ENCODE peak calls at places on chromosome 22, in four cellular contexts. B is GM12878, A is H1, T is HepG2. D is an unnamed sample.

GRCh38 chr22:39139933-39140332 is 12.5 kb downstream of the CBX7 start:
- DNase-seq in B (no peak), A (no peak), T (peak; percentile 64), D (no peak)

GRCh38 chr22:38766076-38766777 is 10.4 kb upstream of the SUN2 start:
- DNase-seq in B (no peak), A (peak; percentile 68), T (peak; percentile 74), D (peak; percentile 22)

GRCh38 chr22:44550666-44551491 is 52.8 kb upstream of the RTL6 start:
- DNase-seq in B (peak; percentile 9), A (no peak), T (no peak), D (no peak)

GRCh38 chr22:41589260-41589600 is 410 bp downstream of the PMM1 start:
- DNase-seq in B (no peak), A (peak; percentile 17), T (no peak), D (no peak)

GRCh38 chr22:18023509-18024275 is 669 bp downstream of the MICAL3 start:
- DNase-seq in B (no peak), A (peak; percentile 53), T (no peak), D (peak; percentile 54)

GRCh38 chr22:48955351-48956311 is 872.0 kb downstream of the BRD1 start:
- DNase-seq in B (no peak), A (no peak), T (no peak), D (no peak)

GRCh38 chr22:28139993-28140392 is 220.9 kb upstream of the PITPNB start:
- DNase-seq in B (no peak), A (no peak), T (no peak), D (no peak)

GRCh38 chr22:36281726-36282077 is 28.8 kb downstream of the APOL1 start:
- DNase-seq in B (no peak), A (no peak), T (no peak), D (no peak)

GRCh38 chr22:40606306-40606705 is 30.2 kb downstream of the MRTFA start:
- DNase-seq in B (no peak), A (no peak), T (peak; percentile 29), D (no peak)

GRCh38 chr22:22753526-22754267 is 109.3 kb downstream of the GGTLC2 start:
- DNase-seq in B (no peak), A (no peak), T (peak; percentile 47), D (no peak)

GRCh38 chr22:42078469-42079318 is 806 bp upstream of the SMDT1 start:
- DNase-seq in B (no peak), A (no peak), T (no peak), D (no peak)

GRCh38 chr22:46681010-46681409 is 57.0 kb downstream of the CERK start:
- DNase-seq in B (no peak), A (no peak), T (peak; percentile 18), D (no peak)
- TF ChIP-seq SUZ12 in B (no peak), A (no peak), T (no peak), D (no peak)

DNA sequence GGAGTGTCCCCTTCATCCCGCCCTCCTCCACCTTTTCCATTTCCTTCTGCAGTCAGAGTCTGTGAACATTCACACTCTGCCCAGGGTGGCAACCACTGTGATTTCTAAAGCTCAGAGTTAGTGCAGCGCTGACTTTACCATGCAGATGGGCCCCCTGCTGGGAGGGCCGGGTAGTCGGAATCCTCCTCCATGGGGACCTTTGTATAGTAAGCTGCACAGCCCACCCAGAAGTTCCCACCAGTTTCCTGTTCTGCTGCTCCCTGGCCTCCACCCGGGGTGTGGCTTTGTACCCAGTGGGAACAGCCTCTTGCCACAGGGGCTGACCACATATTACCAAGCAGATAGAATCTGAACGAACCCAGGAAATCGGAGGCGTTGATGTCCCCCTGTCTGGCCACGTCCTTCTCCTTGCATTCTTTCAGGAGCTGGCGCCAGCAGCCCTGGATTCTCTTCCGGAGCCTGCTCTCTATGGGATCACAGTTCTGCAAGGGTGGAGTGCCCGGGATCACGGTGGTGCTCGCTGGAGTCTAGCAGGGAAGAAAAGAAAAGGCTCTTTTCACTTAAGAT is 125.3 kb downstream of the MPPED1 start:
- DNase-seq in B (no peak), A (no peak), T (peak; percentile 22), D (peak; percentile 22)
- TF ChIP-seq YY1 in B (no peak), A (no peak), T (no peak), D (no peak)

GRCh38 chr22:47177334-47177815 is 414.9 kb downstream of the TBC1D22A start:
- DNase-seq in B (no peak), A (no peak), T (no peak), D (no peak)

GRCh38 chr22:47175151-47175760 is 412.8 kb downstream of the TBC1D22A start:
- DNase-seq in B (no peak), A (no peak), T (no peak), D (no peak)

GRCh38 chr22:47175761-47176359 is 413.4 kb downstream of the TBC1D22A start:
- DNase-seq in B (no peak), A (no peak), T (no peak), D (no peak)

GRCh38 chr22:47178339-47178738 is 415.9 kb downstream of the TBC1D22A start:
- DNase-seq in B (no peak), A (no peak), T (no peak), D (no peak)

DNA sequence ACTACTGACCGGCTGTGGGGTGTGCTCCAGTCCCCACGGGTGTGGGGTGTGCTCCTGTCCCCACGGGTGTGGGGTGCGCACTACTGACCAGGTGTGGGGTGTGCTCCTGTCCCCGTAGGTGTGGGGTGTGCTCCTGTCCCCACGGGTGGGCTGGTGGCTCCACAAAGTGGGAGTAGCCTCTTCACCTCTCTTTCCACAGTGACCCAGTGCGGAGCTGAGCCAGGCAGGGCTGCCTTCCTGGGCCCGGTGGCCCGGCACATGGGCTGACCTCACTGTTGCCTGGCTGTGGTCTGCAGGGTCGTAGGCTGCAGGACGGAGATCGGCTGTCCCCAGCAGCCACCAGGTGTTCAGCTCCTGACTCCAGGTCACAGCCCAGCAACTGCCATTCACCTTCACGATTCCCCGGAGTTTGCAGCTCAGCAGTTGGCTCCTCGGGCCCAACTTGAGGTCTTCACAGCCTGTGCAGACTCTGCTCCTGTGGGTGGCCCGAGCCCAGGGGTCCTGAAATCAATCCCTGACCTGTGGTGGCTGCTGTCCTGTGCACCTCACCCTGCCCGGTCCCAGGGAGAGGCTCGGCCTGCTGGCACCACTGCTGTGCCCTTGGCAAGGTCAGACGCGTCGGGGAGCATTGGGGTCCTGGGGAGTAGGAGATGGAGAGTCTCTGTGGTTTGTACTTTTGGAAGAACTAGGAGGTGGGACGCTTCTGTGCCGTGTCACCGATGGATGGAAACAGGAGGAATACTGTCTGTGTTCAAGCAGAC is 414.3 kb downstream of the TBC1D22A start:
- DNase-seq in B (no peak), A (no peak), T (no peak), D (no peak)
- TF ChIP-seq SUZ12 in B (no peak), A (no peak), T (no peak), D (no peak)

DNA sequence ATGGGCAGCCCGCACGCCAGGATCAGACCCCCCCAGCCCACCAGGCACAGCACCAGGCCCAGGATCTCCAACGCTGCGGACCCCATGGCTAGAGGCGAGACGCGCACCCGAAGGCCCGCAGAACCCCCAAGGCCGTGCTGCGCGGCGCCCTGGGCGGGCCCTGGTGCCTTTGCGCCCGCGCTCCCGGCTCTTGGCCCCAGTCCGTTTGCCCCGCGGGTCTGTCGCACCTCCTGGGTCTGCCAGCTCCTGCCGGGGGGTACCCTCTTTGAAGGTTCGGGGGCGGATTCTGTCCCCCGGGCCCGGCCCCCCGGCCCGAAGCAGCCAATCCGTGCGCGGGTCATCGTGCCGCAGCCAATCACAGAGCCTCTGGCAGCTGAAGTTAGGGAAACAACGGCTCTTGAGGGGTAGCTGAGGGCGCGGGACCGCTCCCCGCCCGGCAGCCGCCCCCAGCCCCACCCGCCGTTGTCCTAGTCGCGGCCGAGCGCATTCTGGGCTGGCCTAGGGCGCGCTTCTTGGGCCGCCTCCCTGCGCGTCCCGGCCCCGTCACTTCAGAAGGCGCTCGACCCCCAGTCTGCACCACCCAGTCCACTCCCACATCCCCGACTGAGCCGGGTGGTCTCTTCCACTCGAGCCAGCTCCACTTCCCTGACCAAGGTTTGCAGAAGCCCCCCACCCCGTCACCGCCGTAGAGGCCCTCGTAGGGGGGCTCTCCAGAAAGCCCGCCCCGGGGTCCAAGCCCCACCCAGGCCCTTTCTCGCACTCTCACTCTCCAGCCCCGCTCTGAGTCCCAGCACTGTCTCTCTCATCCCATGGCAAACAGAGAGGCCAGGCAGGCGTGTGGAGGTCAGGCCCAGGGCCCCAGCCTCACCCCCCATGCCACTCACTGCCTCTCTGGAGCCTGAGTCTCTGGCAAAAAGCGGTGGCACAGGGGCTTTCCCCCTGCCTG is at the start of gene CLDN5:
- DNase-seq in B (no peak), A (no peak), T (no peak), D (no peak)
- TF ChIP-seq YY1 in B (no peak), A (no peak), T (no peak), D (no peak)

D was measured in NT2/D1.